ENCODE peak calls at places on chromosomes 7 and 10, in ten cellular contexts. H is sigmoid colon, S is breast epithelium, I is endothelial cell, P is body of pancreas, R is nephron progenitor cell, Q is left ventricle myocardium inferior, M is ascending aorta, Z is neural progenitor cell, C is foreskin keratinocyte. F is an unnamed sample.

GRCh38 chr10:80104066-80104926 is 25.8 kb downstream of the TMEM254 start:
- DNase-seq in R (no peak), Q (no peak), M (no peak), I (no peak), P (no peak), H (no peak), C (peak; percentile 44), S (no peak), Z (no peak), F (no peak)

GRCh38 chr10:43229208-43230061 is 37.4 kb downstream of the RASGEF1A start:
- DNase-seq in Z (peak; percentile 76), S (no peak), M (peak; percentile 7), I (peak; percentile 24), C (no peak), H (peak; percentile 53), P (peak; percentile 55), Q (peak; percentile 13), R (peak; percentile 75), F (no peak)

GRCh38 chr10:72044417-72045041 is 43.8 kb downstream of the SPOCK2 start:
- DNase-seq in Q (peak; percentile 42), M (no peak), S (peak; percentile 74), R (no peak), P (peak; percentile 53), H (peak; percentile 85), Z (peak; percentile 37), I (peak; percentile 22), C (peak; percentile 43), F (no peak)

GRCh38 chr7:139242741-139243281 is 11.8 kb downstream of the UBN2 start:
- DNase-seq in Q (no peak), I (no peak), R (no peak), S (no peak), P (no peak), M (no peak), Z (no peak), C (no peak), H (no peak), F (no peak)

GRCh38 chr10:62584216-62584615 is 210.0 kb downstream of the ZNF365 start:
- DNase-seq in M (no peak), P (no peak), Q (no peak), C (no peak), S (no peak), Z (no peak), H (no peak), I (no peak), R (no peak), F (no peak)

GRCh38 chr7:5831196-5831595 is 49.4 kb upstream of the OCM start:
- DNase-seq in M (no peak), Z (peak; percentile 75), C (no peak), H (no peak), Q (no peak), R (peak; percentile 75), I (no peak), P (peak; percentile 8), S (peak; percentile 66), F (peak; percentile 68)

GRCh38 chr7:6248581-6248980 is 23.8 kb downstream of the CYTH3 start:
- DNase-seq in C (no peak), R (no peak), I (no peak), M (no peak), Q (no peak), S (no peak), Z (no peak), H (no peak), P (no peak), F (no peak)

GRCh38 chr10:72310636-72311035 is 36.9 kb downstream of the DDIT4 start:
- DNase-seq in C (no peak), R (no peak), P (no peak), M (no peak), Z (no peak), Q (no peak), H (no peak), S (no peak), I (no peak), F (no peak)

GRCh38 chr10:79400567-79401004 is 44.8 kb downstream of the ZCCHC24 start:
- DNase-seq in P (peak; percentile 64), H (no peak), I (peak; percentile 79), M (no peak), Z (peak; percentile 64), R (peak; percentile 70), C (no peak), S (no peak), Q (no peak), F (peak; percentile 55)

GRCh38 chr7:2066251-2066919 is 166.4 kb downstream of the MAD1L1 start:
- DNase-seq in C (no peak), P (no peak), I (no peak), M (no peak), S (no peak), R (no peak), Q (no peak), H (no peak), Z (no peak), F (no peak)
- TF ChIP-seq CTCF in C (no peak), P (no peak), I (no peak), M (no peak), S (no peak), R (no peak), Q (no peak), H (no peak), Z (no peak), F (no peak)

DNA sequence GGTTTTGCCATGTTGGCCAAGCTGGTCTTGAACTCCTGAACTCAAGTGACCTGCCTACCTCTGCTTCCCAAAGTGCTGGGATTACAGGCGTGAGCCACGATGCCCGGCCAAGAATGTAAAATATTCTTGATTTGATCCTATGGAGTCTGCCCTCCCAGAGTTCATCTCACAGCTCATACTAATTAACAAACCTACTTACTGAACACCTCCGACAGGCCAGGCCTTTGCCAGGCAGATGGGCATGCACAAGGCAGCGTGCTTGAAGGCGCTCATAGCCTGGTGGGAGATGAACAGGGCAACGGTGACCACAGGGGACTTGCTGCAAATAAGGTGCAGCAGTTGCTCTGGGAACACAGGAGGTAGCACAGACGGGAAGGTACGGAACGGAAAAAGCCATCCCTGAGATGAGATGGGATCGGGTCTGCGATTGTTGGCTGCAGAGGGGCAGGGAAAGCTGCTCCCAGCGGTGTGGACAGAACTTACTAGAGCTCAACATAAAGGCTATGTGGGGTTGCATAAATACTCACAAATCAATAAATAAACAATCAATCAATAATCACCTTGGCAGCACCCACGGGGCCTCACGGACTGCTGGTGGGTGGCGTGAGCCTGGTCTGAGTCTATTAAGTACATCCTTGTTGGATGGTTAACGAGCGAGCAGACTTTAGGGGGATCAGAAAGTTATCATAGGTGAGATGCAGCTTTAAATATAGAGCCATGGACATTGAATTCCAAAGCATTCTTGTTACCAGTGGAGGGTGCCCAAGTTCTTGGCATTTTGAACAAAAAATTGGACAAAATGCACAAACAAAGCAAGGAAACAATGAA is 4.7 kb downstream of the ACBD7 start:
- DNase-seq in P (no peak), H (no peak), I (no peak), Z (no peak), M (no peak), C (no peak), R (no peak), Q (no peak), S (no peak), F (no peak)
- TF ChIP-seq CTCF in P (no peak), H (no peak), I (no peak), Z (no peak), M (no peak), C (peak; percentile 11), R (no peak), Q (no peak), S (no peak), F (no peak)

DNA sequence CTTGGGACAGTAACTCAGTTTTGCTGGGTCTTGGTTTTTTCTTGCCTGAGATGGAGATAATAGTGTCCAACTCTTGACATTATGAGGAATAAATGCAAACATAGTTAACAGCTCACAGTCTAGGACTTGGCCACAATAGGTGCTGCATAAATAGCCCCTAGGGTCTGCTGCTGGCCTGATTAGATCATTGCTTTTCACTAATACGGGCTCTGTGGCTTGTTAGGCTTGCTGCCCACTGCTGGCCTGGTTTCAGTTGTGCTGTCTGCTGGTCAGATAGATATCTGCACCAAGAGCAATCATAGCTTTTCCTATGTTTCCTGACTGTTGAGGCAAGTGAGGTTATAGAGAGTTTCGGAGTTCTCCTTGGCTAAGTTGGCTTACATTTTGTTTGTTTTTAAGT is 246.1 kb downstream of the DNAJB9 start:
- DNase-seq in Q (no peak), R (no peak), C (no peak), Z (no peak), I (no peak), M (no peak), S (no peak), H (no peak), P (no peak), F (no peak)
- TF ChIP-seq CTCF in Q (no peak), R (no peak), C (no peak), Z (no peak), I (no peak), M (no peak), S (no peak), H (no peak), P (no peak), F (no peak)

GRCh38 chr7:117381357-117381756 is 45.9 kb downstream of the ASZ1 start:
- DNase-seq in H (no peak), I (no peak), C (no peak), Z (no peak), Q (no peak), M (no peak), S (no peak), P (no peak), R (no peak), F (no peak)

GRCh38 chr7:117383826-117384225 is 43.5 kb downstream of the ASZ1 start:
- DNase-seq in C (no peak), Z (no peak), Q (no peak), I (no peak), M (no peak), R (no peak), H (no peak), S (no peak), P (no peak), F (no peak)

GRCh38 chr7:117384693-117385092 is 42.6 kb downstream of the ASZ1 start:
- DNase-seq in M (no peak), H (no peak), Z (no peak), R (no peak), C (no peak), P (no peak), I (no peak), S (no peak), Q (no peak), F (no peak)

GRCh38 chr7:117386125-117386709 is 41.1 kb downstream of the ASZ1 start:
- DNase-seq in R (no peak), P (no peak), I (no peak), M (no peak), S (no peak), Q (no peak), C (no peak), Z (no peak), H (no peak), F (no peak)

DNA sequence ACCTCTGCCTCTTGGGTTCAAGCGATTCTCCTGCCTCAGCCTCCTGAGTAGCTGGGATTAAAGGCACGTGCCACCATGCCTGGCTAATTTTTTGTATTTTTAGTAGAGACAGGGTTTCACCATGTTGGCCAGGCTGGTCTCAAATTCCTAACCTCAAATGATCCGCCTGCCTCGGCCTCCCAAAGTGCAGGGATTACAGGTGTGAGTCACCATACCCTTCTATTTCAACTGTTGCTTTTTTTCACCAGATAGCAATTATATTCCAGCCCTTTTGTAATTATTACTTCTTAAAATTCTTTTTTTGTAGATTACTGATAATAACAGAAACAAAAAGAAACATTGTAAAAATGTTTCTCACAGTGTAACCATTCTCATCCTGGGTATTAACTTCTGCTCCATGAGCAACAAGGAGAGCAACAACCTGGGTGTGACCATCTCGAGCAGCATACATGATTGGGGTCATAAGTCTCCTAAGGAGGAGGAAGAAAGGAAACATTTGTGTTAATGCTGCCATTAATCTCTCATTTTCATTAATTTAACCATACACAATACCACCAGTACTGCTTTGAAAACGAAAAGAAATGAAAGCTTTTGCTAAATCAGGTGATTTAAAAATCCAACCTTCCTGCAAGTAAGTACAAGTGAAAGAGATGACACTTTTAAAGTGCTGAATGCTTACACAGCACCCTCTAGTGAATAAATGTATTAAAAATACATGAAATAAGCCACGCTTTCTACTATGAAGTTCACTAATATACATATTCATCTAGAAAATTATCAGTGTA is 41.8 kb downstream of the ASZ1 start:
- DNase-seq in Z (no peak), P (no peak), R (no peak), C (no peak), I (no peak), Q (no peak), H (no peak), S (no peak), M (no peak), F (no peak)
- TF ChIP-seq CTCF in Z (peak; percentile 46), P (peak; percentile 11), R (no peak), C (peak; percentile 75), I (no peak), Q (peak; percentile 54), H (no peak), S (no peak), M (peak; percentile 20), F (peak; percentile 67)